ENCODE peak calls at places on chromosomes 1 and 21, in eight cellular contexts. J is endodermal cell; O is fibroblast of lung; K is lower lobe of right lung; G is IMR-90; F is transverse colon; N is CD8-positive, alpha-beta T cell; Y is brain microvascular endothelial cell. X is an unnamed sample.
A peak's percentile ranks its signal among the peaks of the same experiment; 100 is the strongest.

GRCh38 chr1:235424092-235424491 is 56.9 kb downstream of the TBCE start:
- DNase-seq in J (no peak), O (no peak), K (no peak), G (no peak), F (no peak), N (no peak), Y (no peak), X (no peak)

GRCh38 chr1:224589006-224589405 is 27.1 kb upstream of the CNIH3 start:
- DNase-seq in J (no peak), O (peak; percentile 45), K (no peak), G (peak; percentile 63), F (no peak), N (no peak), Y (peak; percentile 68), X (no peak)

GRCh38 chr1:209409786-209410185 is 173.7 kb upstream of the CAMK1G start:
- DNase-seq in J (no peak), O (peak; percentile 37), K (no peak), G (peak; percentile 95), F (no peak), N (no peak), Y (peak; percentile 90), X (no peak)

GRCh38 chr1:223401873-223402789 is 8.9 kb downstream of the CCDC185 start:
- DNase-seq in J (no peak), O (peak; percentile 79), K (no peak), G (peak; percentile 86), F (no peak), N (no peak), Y (no peak), X (peak; percentile 93)

GRCh38 chr21:35641271-35642016 is 418.9 kb downstream of the SETD4 start:
- DNase-seq in J (no peak), O (peak; percentile 46), K (no peak), G (peak; percentile 67), F (no peak), N (no peak), Y (no peak), X (no peak)

GRCh38 chr1:5223266-5223665 is 568.9 kb downstream of the AJAP1 start:
- DNase-seq in J (no peak), O (no peak), K (no peak), G (no peak), F (no peak), N (no peak), Y (no peak), X (no peak)

GRCh38 chr1:234279021-234279420 is 94.2 kb upstream of the COA6 start:
- DNase-seq in J (no peak), O (no peak), K (no peak), G (no peak), F (no peak), N (no peak), Y (no peak), X (no peak)

GRCh38 chr1:89927478-89927877 is 67.4 kb upstream of the ZNF326 start:
- DNase-seq in J (no peak), O (no peak), K (no peak), G (no peak), F (no peak), N (no peak), Y (no peak), X (no peak)

GRCh38 chr1:115036814-115037535 is 7.3 kb downstream of the TSHB start:
- DNase-seq in J (no peak), O (no peak), K (no peak), G (no peak), F (no peak), N (no peak), Y (no peak), X (no peak)

GRCh38 chr21:43618940-43619339 is 40.3 kb downstream of the HSF2BP start:
- DNase-seq in J (no peak), O (no peak), K (no peak), G (no peak), F (peak; percentile 73), N (no peak), Y (no peak), X (no peak)

GRCh38 chr21:43623588-43623987 is 35.7 kb downstream of the HSF2BP start:
- DNase-seq in J (no peak), O (no peak), K (no peak), G (no peak), F (no peak), N (no peak), Y (no peak), X (no peak)

GRCh38 chr21:43619344-43619743 is 39.9 kb downstream of the HSF2BP start:
- DNase-seq in J (no peak), O (no peak), K (no peak), G (no peak), F (no peak), N (no peak), Y (no peak), X (no peak)

GRCh38 chr21:43622796-43623195 is 36.5 kb downstream of the HSF2BP start:
- DNase-seq in J (no peak), O (no peak), K (no peak), G (no peak), F (no peak), N (no peak), Y (no peak), X (no peak)

DNA sequence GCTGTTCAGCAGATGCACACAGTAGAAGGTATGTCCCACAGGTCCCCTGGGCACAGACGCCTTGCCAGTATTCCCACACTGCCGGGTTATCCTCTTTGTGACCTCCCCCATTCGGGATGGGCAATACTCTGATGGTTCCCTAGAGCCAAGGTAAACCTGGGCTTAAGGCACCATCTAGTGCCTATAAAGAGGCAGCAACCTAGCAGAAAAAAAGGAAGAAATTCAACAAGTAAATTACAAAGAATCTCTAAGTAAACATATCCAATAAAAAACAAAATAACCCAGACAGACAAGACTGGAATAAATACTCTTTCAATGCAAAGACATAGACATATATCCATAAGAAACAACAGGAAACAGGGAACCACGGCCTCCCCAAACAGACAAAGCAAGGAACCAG is 39.4 kb downstream of the HSF2BP start:
- DNase-seq in J (no peak), O (no peak), K (no peak), G (no peak), F (no peak), N (no peak), Y (no peak), X (no peak)
- TF ChIP-seq CTCF in J (peak; percentile 59), O (no peak), K (no peak), G (peak; percentile 27), F (peak; percentile 8), N (no peak), Y (peak; percentile 27), X (no peak)

GRCh38 chr1:201295861-201296260 is 12.6 kb downstream of the PKP1 start:
- DNase-seq in J (no peak), O (peak; percentile 73), K (no peak), G (peak; percentile 58), F (no peak), N (no peak), Y (peak; percentile 27), X (peak; percentile 97)

GRCh38 chr1:201298381-201299367 is 15.4 kb downstream of the PKP1 start:
- DNase-seq in J (no peak), O (no peak), K (no peak), G (no peak), F (peak; percentile 52), N (no peak), Y (no peak), X (no peak)

GRCh38 chr1:201294876-201295275 is 11.6 kb downstream of the PKP1 start:
- DNase-seq in J (no peak), O (no peak), K (no peak), G (no peak), F (no peak), N (no peak), Y (no peak), X (no peak)

GRCh38 chr1:201296371-201296770 is 13.1 kb downstream of the PKP1 start:
- DNase-seq in J (no peak), O (no peak), K (no peak), G (no peak), F (no peak), N (no peak), Y (no peak), X (no peak)

DNA sequence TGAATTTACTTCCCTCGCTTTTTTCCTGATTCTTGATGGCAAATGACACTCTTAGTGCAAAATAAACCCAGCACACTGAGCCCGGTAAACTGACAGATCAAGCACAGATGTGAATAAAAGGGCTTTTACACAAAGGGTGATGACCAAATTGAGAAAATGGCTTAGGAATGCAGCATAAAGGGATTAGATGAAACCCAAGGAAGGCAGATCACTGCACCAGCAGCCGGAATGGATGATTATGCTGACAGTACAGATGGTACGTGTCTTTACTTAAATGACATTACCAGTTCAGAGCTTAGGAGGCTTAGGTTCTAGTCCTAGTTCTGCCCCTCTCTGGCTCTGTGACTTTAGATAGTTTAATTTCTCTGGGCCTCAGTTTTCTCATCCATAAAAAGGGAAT is 12.0 kb downstream of the PKP1 start:
- DNase-seq in J (no peak), O (no peak), K (no peak), G (no peak), F (no peak), N (no peak), Y (no peak), X (no peak)
- H3K27ac ChIP-seq in J (peak overlapping the region; percentile 16), O (no peak overlapping the region), K (no peak overlapping the region), G (no peak overlapping the region), F (no peak overlapping the region), N (no peak overlapping the region), Y (no peak overlapping the region), X (peak overlapping the region; percentile 89)

DNA sequence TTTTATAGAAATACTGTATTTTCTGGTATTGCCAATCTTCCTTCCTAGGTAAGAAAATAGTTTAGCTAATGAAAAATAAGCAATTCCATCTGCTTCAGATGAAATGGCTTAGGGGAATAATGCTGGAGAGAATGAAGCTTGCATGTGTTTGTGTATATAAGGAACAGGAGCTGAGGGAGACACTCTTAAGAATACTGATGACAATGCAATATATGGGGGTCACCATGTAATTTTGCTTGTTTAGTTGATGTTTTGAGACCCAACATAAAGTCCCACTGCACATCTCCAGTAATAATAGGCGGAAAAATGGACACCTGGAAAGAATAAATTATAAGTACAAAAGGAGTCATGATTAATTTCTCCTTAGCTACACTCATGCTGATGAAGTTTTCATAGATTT is 110.8 kb upstream of the BRINP3 start:
- DNase-seq in J (no peak), O (no peak), K (no peak), G (no peak), F (no peak), N (no peak), Y (no peak), X (no peak)
- TF ChIP-seq CTCF in J (no peak), O (no peak), K (no peak), G (no peak), F (no peak), N (no peak), Y (no peak), X (no peak)

GRCh38 chr1:88773540-88774150 is 89.6 kb downstream of the PKN2 start:
- DNase-seq in J (no peak), O (peak; percentile 46), K (no peak), G (peak; percentile 72), F (peak; percentile 26), N (no peak), Y (peak; percentile 65), X (peak; percentile 16)

GRCh38 chr1:88768816-88769215 is 84.7 kb downstream of the PKN2 start:
- DNase-seq in J (no peak), O (no peak), K (no peak), G (no peak), F (no peak), N (no peak), Y (no peak), X (no peak)

GRCh38 chr1:88777604-88778149 is 93.6 kb downstream of the PKN2 start:
- DNase-seq in J (no peak), O (no peak), K (no peak), G (no peak), F (no peak), N (no peak), Y (no peak), X (no peak)

GRCh38 chr1:88779880-88780279 is 95.8 kb downstream of the PKN2 start:
- DNase-seq in J (no peak), O (no peak), K (no peak), G (no peak), F (no peak), N (no peak), Y (no peak), X (no peak)

GRCh38 chr1:88774151-88774556 is 90.1 kb downstream of the PKN2 start:
- DNase-seq in J (peak; percentile 74), O (no peak), K (no peak), G (no peak), F (peak; percentile 66), N (no peak), Y (no peak), X (peak; percentile 87)
- H3K27ac ChIP-seq in J (no peak overlapping the region), O (peak overlapping the region; percentile 13), K (no peak overlapping the region), G (no peak overlapping the region), F (peak overlapping the region; percentile 80), N (no peak overlapping the region), Y (no peak overlapping the region), X (no peak overlapping the region)

X was measured in RWPE1.